ENCODE peak calls at places on chromosomes 7 and 10, in seven cellular contexts. R is A549, E is SK-N-SH, O is GM23338, X is OCI-LY7, B is K562, N is IMR-90. Q is an unnamed sample. For H3K4me1, the result is how much of the 10 kb centered on the place peaks cover.

GRCh38 chr10:122128357-122128756 is 139.4 kb downstream of the TACC2 start:
- DNase-seq in R (no peak), E (no peak), O (no peak), X (no peak), B (no peak), N (peak), Q (no peak)

GRCh38 chr10:133399123-133399601 is 5.2 kb downstream of the MTG1 start:
- DNase-seq in R (no peak), E (no peak), O (no peak), X (no peak), B (no peak), N (no peak), Q (no peak)

GRCh38 chr10:71250405-71250804 is 38.0 kb downstream of the UNC5B start:
- DNase-seq in R (no peak), E (no peak), O (no peak), X (no peak), B (no peak), N (no peak), Q (no peak)

GRCh38 chr7:41886906-41887311 is 184.0 kb upstream of the INHBA start:
- DNase-seq in R (no peak), E (no peak), O (peak), X (no peak), B (no peak), N (peak), Q (peak)

GRCh38 chr10:50918529-50918928 is 33.1 kb upstream of the A1CF start:
- DNase-seq in R (no peak), E (no peak), O (no peak), X (no peak), B (no peak), N (no peak), Q (no peak)

GRCh38 chr10:123548779-123549178 is 117.4 kb upstream of the GPR26 start:
- DNase-seq in R (no peak), E (no peak), O (peak), X (no peak), B (peak), N (no peak), Q (peak)

GRCh38 chr7:84524714-84525694 is 330.4 kb upstream of the SEMA3A start:
- DNase-seq in R (peak), E (no peak), O (no peak), X (no peak), B (no peak), N (peak), Q (no peak)

GRCh38 chr7:95394370-95394769 is 1.8 kb downstream of the PON3 start:
- DNase-seq in R (no peak), E (no peak), O (no peak), X (no peak), B (no peak), N (no peak), Q (peak)

GRCh38 chr10:17599089-17599488 is 18.1 kb downstream of the HACD1 start:
- DNase-seq in R (peak), E (peak), O (peak), X (no peak), B (peak), N (peak), Q (peak)

GRCh38 chr7:121873795-121874194 is 834 bp downstream of the PTPRZ1 start:
- DNase-seq in R (no peak), E (no peak), O (peak), X (no peak), B (no peak), N (no peak), Q (peak)

GRCh38 chr10:124482401-124482800 is 20.8 kb downstream of the LHPP start:
- DNase-seq in R (no peak), E (no peak), O (no peak), X (no peak), B (no peak), N (no peak), Q (no peak)

GRCh38 chr10:93380043-93380565 is 102.0 kb downstream of the MYOF start:
- DNase-seq in R (no peak), E (no peak), O (no peak), X (no peak), B (no peak), N (no peak), Q (no peak)

GRCh38 chr10:79608505-79609375 is 2.0 kb upstream of the SFTPA1 start:
- DNase-seq in R (peak), E (peak), O (peak), X (peak), B (peak), N (peak), Q (peak)

GRCh38 chr10:95282115-95282514 is 8.7 kb downstream of the PDLIM1 start:
- DNase-seq in R (no peak), E (no peak), O (no peak), X (no peak), B (no peak), N (peak), Q (no peak)

GRCh38 chr10:95279042-95279820 is 11.6 kb downstream of the PDLIM1 start:
- DNase-seq in R (peak), E (no peak), O (no peak), X (no peak), B (no peak), N (peak), Q (no peak)

GRCh38 chr10:95281206-95281605 is 9.6 kb downstream of the PDLIM1 start:
- DNase-seq in R (no peak), E (no peak), O (no peak), X (no peak), B (no peak), N (no peak), Q (no peak)

GRCh38 chr10:95278061-95278988 is 12.5 kb downstream of the PDLIM1 start:
- DNase-seq in R (peak), E (no peak), O (peak), X (no peak), B (no peak), N (peak), Q (peak)

GRCh38 chr10:95280637-95281036 is 10.2 kb downstream of the PDLIM1 start:
- DNase-seq in R (no peak), E (no peak), O (no peak), X (no peak), B (no peak), N (no peak), Q (no peak)
- H3K4me1 ChIP-seq in R (half or more), E (under half), O (under half), X (under half), B (under half), N (under half), Q (under half)

DNA sequence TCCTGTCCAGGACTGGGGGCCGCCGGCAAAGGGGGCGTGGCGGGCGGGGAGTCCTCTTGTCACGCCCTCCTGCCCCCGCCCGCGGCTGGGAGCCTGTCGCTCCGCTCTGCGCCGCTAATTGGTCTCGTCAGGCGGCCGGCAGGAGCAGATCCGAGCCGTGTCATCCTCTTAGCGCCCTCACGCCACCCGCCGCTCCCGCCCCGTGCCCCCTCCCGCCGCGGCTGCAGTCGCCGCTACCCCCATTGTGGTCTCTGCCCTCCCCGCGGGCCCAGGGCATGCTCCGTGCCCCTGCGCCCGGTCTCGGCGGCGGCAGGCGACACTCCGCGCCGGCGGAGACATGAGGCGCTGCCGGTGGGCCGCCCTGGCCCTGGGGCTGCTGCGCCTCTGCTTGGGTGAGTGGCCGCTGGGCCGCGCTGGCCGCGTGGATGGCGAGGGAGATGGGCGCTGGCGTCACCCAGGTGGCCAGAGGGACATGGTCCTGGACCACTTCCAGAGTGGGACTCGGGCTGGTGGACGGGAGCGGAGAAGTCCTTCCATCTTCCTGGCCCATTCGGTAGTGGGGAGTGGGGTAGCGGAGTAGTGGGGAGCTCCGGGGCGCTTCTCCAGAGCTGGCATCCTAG is at the start of gene CDHR1:
- DNase-seq in R (no peak), E (peak), O (peak), X (no peak), B (peak), N (no peak), Q (peak)
- H3K4me3 ChIP-seq in R (peak), E (peak), O (peak), X (no peak), B (peak), N (no peak), Q (peak)

GRCh38 chr7:82105463-82105862 is 335.6 kb upstream of the HGF start:
- DNase-seq in R (peak), E (no peak), O (no peak), X (no peak), B (no peak), N (peak), Q (peak)
- H3K4me2 ChIP-seq in R (peak), E (no peak), O (no peak), X (no peak), B (no peak), N (peak), Q (no peak)

GRCh38 chr7:116710764-116711452 is 38.9 kb downstream of the MET start:
- DNase-seq in R (peak), E (no peak), O (no peak), X (no peak), B (no peak), N (no peak), Q (no peak)
- H3K4me1 ChIP-seq in R (half or more), E (under half), O (under half), X (under half), B (under half), N (under half), Q (under half)

GRCh38 chr7:64562246-64562620 is 638 bp downstream of the ZNF680 start:
- DNase-seq in R (peak), E (no peak), O (no peak), X (peak), B (no peak), N (no peak), Q (no peak)

GRCh38 chr7:64558781-64559180 is 4.1 kb downstream of the ZNF680 start:
- DNase-seq in R (no peak), E (no peak), O (no peak), X (no peak), B (no peak), N (no peak), Q (no peak)

GRCh38 chr7:64557601-64558322 is 5.1 kb downstream of the ZNF680 start:
- DNase-seq in R (no peak), E (no peak), O (no peak), X (peak), B (no peak), N (no peak), Q (no peak)

GRCh38 chr7:64558323-64558705 is 4.6 kb downstream of the ZNF680 start:
- DNase-seq in R (no peak), E (no peak), O (no peak), X (peak), B (no peak), N (no peak), Q (no peak)

GRCh38 chr7:64559206-64559605 is 3.7 kb downstream of the ZNF680 start:
- DNase-seq in R (peak), E (no peak), O (no peak), X (no peak), B (peak), N (no peak), Q (no peak)
- H3K4me3 ChIP-seq in R (no peak), E (no peak), O (no peak), X (peak), B (no peak), N (no peak), Q (no peak)

DNA sequence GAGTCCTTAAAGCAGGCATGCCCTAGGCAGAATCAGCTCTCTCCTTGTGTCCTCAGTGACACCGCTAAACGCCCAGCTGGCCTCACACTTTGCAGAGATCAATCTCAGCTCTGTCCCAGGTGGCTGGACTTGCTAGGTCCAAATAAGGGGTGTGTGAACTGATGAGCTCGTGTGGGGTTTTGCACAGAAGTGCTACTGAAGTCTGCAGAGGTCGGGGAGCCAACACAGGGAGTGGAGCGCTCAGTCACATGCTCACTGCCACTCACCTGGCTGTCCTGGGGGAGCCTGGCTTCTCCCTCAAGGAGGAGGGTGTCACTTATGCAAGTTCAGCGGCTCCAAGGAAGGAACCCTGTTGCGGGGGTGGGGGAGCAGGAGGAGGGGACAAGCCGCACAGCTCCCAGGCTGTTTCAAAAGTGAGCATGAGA is 2.0 kb downstream of the ELN start:
- DNase-seq in R (no peak), E (no peak), O (peak), X (no peak), B (no peak), N (no peak), Q (peak)
- H3K4me2 ChIP-seq in R (no peak), E (no peak), O (no peak), X (no peak), B (no peak), N (peak), Q (no peak)

GRCh38 chr10:11683529-11684320 is 58.5 kb upstream of the ECHDC3 start:
- DNase-seq in R (no peak), E (no peak), O (no peak), X (peak), B (no peak), N (no peak), Q (no peak)

GRCh38 chr10:11687357-11687771 is 54.8 kb upstream of the ECHDC3 start:
- DNase-seq in R (no peak), E (no peak), O (peak), X (no peak), B (peak), N (no peak), Q (peak)

GRCh38 chr10:11684717-11685645 is 57.2 kb upstream of the ECHDC3 start:
- DNase-seq in R (peak), E (no peak), O (no peak), X (peak), B (peak), N (peak), Q (peak)

GRCh38 chr10:11687779-11688447 is 54.3 kb upstream of the ECHDC3 start:
- DNase-seq in R (no peak), E (no peak), O (no peak), X (peak), B (no peak), N (no peak), Q (no peak)

GRCh38 chr10:11685787-11686218 is 56.4 kb upstream of the ECHDC3 start:
- DNase-seq in R (no peak), E (no peak), O (no peak), X (peak), B (peak), N (peak), Q (no peak)
- H3K4me1 ChIP-seq in R (under half), E (under half), O (under half), X (half or more), B (under half), N (under half), Q (under half)

DNA sequence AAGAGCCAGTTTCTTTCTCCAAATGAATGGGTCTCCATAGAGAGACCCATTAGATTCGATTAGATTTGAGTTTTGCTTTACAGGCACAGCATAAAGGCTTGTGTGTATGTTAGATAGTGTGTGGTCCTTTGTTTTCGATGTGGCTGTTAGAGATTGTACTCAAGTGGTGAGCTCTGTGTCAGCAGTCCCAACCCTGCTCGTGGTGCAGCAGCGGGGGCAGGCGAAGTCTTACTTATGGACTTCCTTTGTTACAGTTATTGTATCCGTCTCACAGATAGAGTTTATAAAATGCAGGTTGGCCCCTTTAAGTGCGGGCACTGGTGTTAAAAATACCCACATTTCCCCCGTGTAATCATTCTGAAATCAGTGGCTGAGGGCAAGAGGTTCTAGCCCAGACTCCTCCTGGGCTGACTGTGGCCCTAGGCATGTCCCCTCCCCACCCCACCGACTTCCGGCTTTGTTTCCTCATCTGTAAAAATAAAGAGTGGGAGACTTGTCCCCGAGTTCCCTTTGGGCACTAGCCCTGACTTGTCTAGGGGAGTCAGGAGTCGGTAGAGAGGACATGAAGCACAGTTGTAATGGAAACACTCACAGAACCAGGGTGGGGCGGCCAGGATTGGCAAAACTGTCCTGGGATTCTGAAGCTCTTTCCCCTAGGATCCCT is 28.6 kb downstream of the MTURN start:
- DNase-seq in R (no peak), E (no peak), O (no peak), X (peak), B (peak), N (no peak), Q (no peak)
- H3K4me3 ChIP-seq in R (no peak), E (peak), O (no peak), X (no peak), B (no peak), N (no peak), Q (no peak)

GRCh38 chr7:101813414-101814019 is 3.9 kb upstream of the CUX1 start:
- DNase-seq in R (no peak), E (no peak), O (no peak), X (peak), B (no peak), N (no peak), Q (no peak)

GRCh38 chr7:101815826-101816488 is 1.5 kb upstream of the CUX1 start:
- DNase-seq in R (peak), E (peak), O (peak), X (peak), B (peak), N (peak), Q (peak)

GRCh38 chr7:101814081-101814995 is 3.1 kb upstream of the CUX1 start:
- DNase-seq in R (peak), E (peak), O (peak), X (peak), B (peak), N (peak), Q (peak)

GRCh38 chr7:101814996-101815825 is 2.2 kb upstream of the CUX1 start:
- DNase-seq in R (peak), E (peak), O (peak), X (peak), B (peak), N (peak), Q (no peak)

GRCh38 chr7:101812595-101812994 is 4.8 kb upstream of the CUX1 start:
- DNase-seq in R (no peak), E (no peak), O (no peak), X (no peak), B (no peak), N (no peak), Q (no peak)
- H3K4me2 ChIP-seq in R (no peak), E (no peak), O (no peak), X (peak), B (no peak), N (no peak), Q (no peak)

DNA sequence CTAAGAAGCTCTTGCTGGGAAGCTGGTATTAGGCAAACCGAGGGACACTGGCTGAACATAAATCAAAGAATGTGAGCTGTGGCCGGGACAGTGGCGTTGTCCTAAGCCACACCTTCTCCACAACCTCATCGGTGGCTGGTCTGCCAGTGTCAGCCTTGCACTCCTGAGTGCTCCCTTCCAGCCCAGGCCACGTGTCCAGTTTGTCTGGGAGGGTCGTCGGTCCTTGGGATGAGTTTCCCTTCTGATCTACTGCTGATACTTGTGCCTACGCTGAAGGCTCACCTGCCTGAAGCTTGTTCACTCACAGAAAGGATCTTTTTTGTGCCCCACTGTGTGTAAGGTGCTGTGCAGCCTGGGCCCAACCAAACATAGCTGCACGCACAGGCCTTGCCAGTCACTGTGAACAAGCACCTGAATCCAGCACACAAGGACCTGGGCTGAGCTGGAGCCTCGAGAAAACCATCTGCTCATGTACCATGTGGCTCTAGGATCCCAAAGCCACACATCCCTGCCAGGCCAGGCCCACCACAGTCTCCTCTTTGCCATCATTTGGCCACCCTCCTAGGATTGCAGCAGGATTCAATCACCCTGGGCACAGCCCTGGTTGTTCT is 116.1 kb downstream of the PKD1L1 start:
- DNase-seq in R (no peak), E (no peak), O (no peak), X (no peak), B (no peak), N (no peak), Q (no peak)
- H3K4me1 ChIP-seq in R (under half), E (under half), O (under half), X (under half), B (under half), N (under half), Q (under half)

Q was measured in mesendoderm.